ENCODE peak calls at places on chromosomes 13 and 19, in six cellular contexts. One of them, this sample, is unnamed.

GRCh38 chr13:32472194-32472621 is 44.3 kb upstream of the N4BP2L1 start:
- DNase-seq in T-helper 22 cell: no peak
- DNase-seq in AG08395: no peak
- DNase-seq in left lung: no peak
- DNase-seq in suprapubic skin: no peak
- DNase-seq in foreskin fibroblast: no peak
- DNase-seq in this sample: no peak

GRCh38 chr13:94595006-94595942 is 678 bp downstream of the TGDS start:
- DNase-seq in T-helper 22 cell: no peak
- DNase-seq in AG08395: peak
- DNase-seq in left lung: no peak
- DNase-seq in suprapubic skin: no peak
- DNase-seq in foreskin fibroblast: peak
- DNase-seq in this sample: no peak

GRCh38 chr13:31485651-31486051 is 253.7 kb upstream of the RXFP2 start:
- DNase-seq in T-helper 22 cell: no peak
- DNase-seq in AG08395: no peak
- DNase-seq in left lung: no peak
- DNase-seq in suprapubic skin: no peak
- DNase-seq in foreskin fibroblast: peak
- DNase-seq in this sample: no peak

GRCh38 chr19:50314724-50315700 is 14.2 kb downstream of the KCNC3 start:
- DNase-seq in T-helper 22 cell: no peak
- DNase-seq in AG08395: no peak
- DNase-seq in left lung: peak
- DNase-seq in suprapubic skin: peak
- DNase-seq in foreskin fibroblast: no peak
- DNase-seq in this sample: no peak

GRCh38 chr13:83992566-83993358 is 110.5 kb upstream of the SLITRK1 start:
- DNase-seq in T-helper 22 cell: no peak
- DNase-seq in AG08395: no peak
- DNase-seq in left lung: no peak
- DNase-seq in suprapubic skin: no peak
- DNase-seq in foreskin fibroblast: no peak
- DNase-seq in this sample: no peak

GRCh38 chr19:36685835-36686234 is 1.6 kb upstream of the ZNF567 start:
- DNase-seq in T-helper 22 cell: no peak
- DNase-seq in AG08395: no peak
- DNase-seq in left lung: no peak
- DNase-seq in suprapubic skin: no peak
- DNase-seq in foreskin fibroblast: no peak
- DNase-seq in this sample: no peak

GRCh38 chr19:19866599-19867248 is 1.0 kb downstream of the ZNF253 start:
- DNase-seq in T-helper 22 cell: peak
- DNase-seq in AG08395: peak
- DNase-seq in left lung: no peak
- DNase-seq in suprapubic skin: no peak
- DNase-seq in foreskin fibroblast: no peak
- DNase-seq in this sample: peak

GRCh38 chr19:57239982-57240310 is 486 bp upstream of the ZNF805 start:
- DNase-seq in T-helper 22 cell: no peak
- DNase-seq in AG08395: no peak
- DNase-seq in left lung: no peak
- DNase-seq in suprapubic skin: no peak
- DNase-seq in foreskin fibroblast: no peak
- DNase-seq in this sample: no peak

GRCh38 chr13:110471833-110472162 is 89.7 kb downstream of the RAB20 start:
- DNase-seq in T-helper 22 cell: no peak
- DNase-seq in AG08395: no peak
- DNase-seq in left lung: no peak
- DNase-seq in suprapubic skin: no peak
- DNase-seq in foreskin fibroblast: no peak
- DNase-seq in this sample: no peak

GRCh38 chr13:95463516-95463915 is 89.0 kb upstream of the CLDN10 start:
- DNase-seq in T-helper 22 cell: no peak
- DNase-seq in AG08395: no peak
- DNase-seq in left lung: no peak
- DNase-seq in suprapubic skin: no peak
- DNase-seq in foreskin fibroblast: no peak
- DNase-seq in this sample: no peak

GRCh38 chr19:964761-965694 is 19.1 kb upstream of the WDR18 start:
- DNase-seq in T-helper 22 cell: no peak
- DNase-seq in AG08395: no peak
- DNase-seq in left lung: peak
- DNase-seq in suprapubic skin: no peak
- DNase-seq in foreskin fibroblast: no peak
- DNase-seq in this sample: no peak

GRCh38 chr13:43203781-43204180 is 180.4 kb downstream of the DNAJC15 start:
- DNase-seq in T-helper 22 cell: no peak
- DNase-seq in AG08395: peak
- DNase-seq in left lung: no peak
- DNase-seq in suprapubic skin: no peak
- DNase-seq in foreskin fibroblast: no peak
- DNase-seq in this sample: no peak

This sample was measured in T-helper 17 cell.